ENCODE peak calls at places on chromosomes 4 and X, in five cellular contexts. Q is body of pancreas, U is pancreas, O is GM13977, H is kidney epithelial cell. W is an unnamed sample.

GRCh38 chrX:54825716-54826428 is 18.3 kb downstream of the MAGED2 start:
- DNase-seq in Q (no peak), U (no peak), O (peak; percentile 19), H (no peak), W (no peak)

GRCh38 chrX:100911731-100912130 is 17.0 kb downstream of the XKRX start:
- DNase-seq in U (no peak), Q (no peak), H (no peak), O (no peak), W (no peak)

GRCh38 chr4:8260656-8261111 is 8.9 kb upstream of the HTRA3 start:
- DNase-seq in O (no peak), Q (no peak), H (no peak), U (no peak), W (no peak)

GRCh38 chr4:159162576-159162975 is 59.7 kb downstream of the RAPGEF2 start:
- DNase-seq in O (no peak), H (no peak), U (no peak), Q (no peak), W (no peak)

GRCh38 chrX:47169726-47170515 is 23.7 kb upstream of the UBA1 start:
- DNase-seq in Q (no peak), H (no peak), O (no peak), U (peak; percentile 53), W (no peak)

GRCh38 chr4:159227378-159227777 is 124.5 kb downstream of the RAPGEF2 start:
- DNase-seq in U (no peak), O (no peak), H (no peak), Q (no peak), W (no peak)

GRCh38 chr4:187236491-187236890 is 512.8 kb upstream of the FAT1 start:
- DNase-seq in O (no peak), U (no peak), Q (no peak), H (peak; percentile 83), W (no peak)

GRCh38 chr4:74661427-74662171 is 132.7 kb downstream of the BTC start:
- DNase-seq in H (no peak), U (no peak), Q (no peak), O (no peak), W (no peak)

GRCh38 chr4:70734168-70734954 is 12.6 kb downstream of the RUFY3 start:
- DNase-seq in Q (peak; percentile 40), U (no peak), H (peak; percentile 18), O (peak; percentile 64), W (peak; percentile 70)

GRCh38 chr4:44583393-44583792 is 68.0 kb downstream of the YIPF7 start:
- DNase-seq in O (peak; percentile 6), U (no peak), H (no peak), Q (no peak), W (no peak)

GRCh38 chr4:16862688-16863087 is 35.8 kb downstream of the LDB2 start:
- DNase-seq in Q (peak; percentile 35), U (no peak), H (no peak), O (no peak), W (no peak)

GRCh38 chr4:10734697-10735096 is 50.1 kb upstream of the CLNK start:
- DNase-seq in Q (peak; percentile 41), H (no peak), U (no peak), O (no peak), W (no peak)

GRCh38 chr4:150436598-150437370 is 145.2 kb upstream of the MAB21L2 start:
- DNase-seq in H (no peak), O (no peak), Q (no peak), U (no peak), W (no peak)

GRCh38 chrX:144801786-144802185 is 445.5 kb upstream of the SPANXN1 start:
- DNase-seq in Q (no peak), H (no peak), O (no peak), U (no peak), W (no peak)

GRCh38 chr4:3449047-3449573 is 7.3 kb downstream of the HGFAC start:
- DNase-seq in H (no peak), Q (no peak), U (no peak), O (no peak), W (no peak)

GRCh38 chrX:24146283-24146865 is 3.2 kb upstream of the ZFX start:
- DNase-seq in H (no peak), Q (no peak), U (no peak), O (peak; percentile 22), W (no peak)

GRCh38 chrX:8711401-8711800 is 20.5 kb downstream of the ANOS1 start:
- DNase-seq in U (no peak), Q (no peak), O (no peak), H (no peak), W (no peak)

GRCh38 chr4:95761441-95761840 is 78.5 kb upstream of the PDHA2 start:
- DNase-seq in U (no peak), H (peak; percentile 10), O (no peak), Q (no peak), W (no peak)

GRCh38 chr4:184450743-184451142 is 23.6 kb downstream of the IRF2 start:
- DNase-seq in Q (no peak), O (no peak), H (no peak), U (no peak), W (no peak)

GRCh38 chr4:74431113-74431826 is 13.7 kb upstream of the AREG start:
- DNase-seq in O (no peak), Q (no peak), U (no peak), H (no peak), W (no peak)

GRCh38 chrX:20517565-20517964 is 250.9 kb upstream of the RPS6KA3 start:
- DNase-seq in Q (no peak), H (no peak), O (no peak), U (no peak), W (no peak)

GRCh38 chr4:155828628-155829027 is 37.4 kb downstream of the ASIC5 start:
- DNase-seq in H (no peak), O (no peak), U (no peak), Q (no peak), W (no peak)

GRCh38 chr4:47668256-47668655 is 169.6 kb downstream of the CORIN start:
- DNase-seq in Q (no peak), H (no peak), O (no peak), U (no peak), W (no peak)

GRCh38 chr4:5700459-5700858 is 7.9 kb downstream of the EVC2 start:
- DNase-seq in Q (no peak), U (no peak), O (no peak), H (no peak), W (no peak)

GRCh38 chr4:157004279-157005161 is 32.9 kb upstream of the PDGFC start:
- DNase-seq in O (no peak), U (no peak), H (no peak), Q (no peak), W (no peak)

GRCh38 chrX:30883141-30883540 is 5.9 kb downstream of the TAB3 start:
- DNase-seq in Q (no peak), O (no peak), H (no peak), U (no peak), W (no peak)

DNA sequence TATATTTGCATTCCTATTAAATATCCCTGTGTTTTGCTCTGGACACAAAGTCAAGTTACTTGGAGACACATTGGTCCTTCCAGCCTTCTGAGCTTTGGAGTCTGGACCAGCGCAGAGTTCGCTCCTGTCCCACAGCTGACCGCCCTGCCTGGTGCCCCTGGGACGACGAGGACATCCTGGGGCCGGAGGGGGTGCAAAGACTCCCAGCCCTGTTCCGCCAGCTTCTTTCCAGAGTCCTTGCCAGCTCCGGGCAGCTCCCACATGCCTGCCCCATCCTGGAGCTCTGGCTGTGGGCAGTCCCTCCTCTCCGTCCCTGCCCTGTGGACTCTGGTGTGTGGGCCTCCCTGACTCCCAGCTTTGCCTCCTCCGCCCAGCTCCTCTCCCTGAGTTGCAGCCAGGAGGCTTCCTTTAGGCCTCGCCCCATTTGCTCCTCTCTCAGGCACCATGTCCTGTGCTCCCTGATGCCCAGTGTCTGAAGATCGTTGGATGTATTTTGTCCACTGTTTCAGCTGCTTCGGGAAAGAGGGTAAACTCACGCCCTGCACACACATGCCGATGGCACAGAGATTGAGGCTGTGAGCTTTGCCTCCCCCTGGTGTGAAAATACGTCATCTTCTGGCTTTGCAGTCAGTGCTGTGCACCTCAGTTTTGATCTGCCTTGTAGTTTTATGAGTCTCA is 4.9 kb upstream of the PCGF3 start:
- DNase-seq in O (no peak), U (no peak), Q (no peak), H (no peak), W (no peak)
- TF ChIP-seq CTCF in O (no peak), U (no peak), Q (no peak), H (no peak), W (no peak)

DNA sequence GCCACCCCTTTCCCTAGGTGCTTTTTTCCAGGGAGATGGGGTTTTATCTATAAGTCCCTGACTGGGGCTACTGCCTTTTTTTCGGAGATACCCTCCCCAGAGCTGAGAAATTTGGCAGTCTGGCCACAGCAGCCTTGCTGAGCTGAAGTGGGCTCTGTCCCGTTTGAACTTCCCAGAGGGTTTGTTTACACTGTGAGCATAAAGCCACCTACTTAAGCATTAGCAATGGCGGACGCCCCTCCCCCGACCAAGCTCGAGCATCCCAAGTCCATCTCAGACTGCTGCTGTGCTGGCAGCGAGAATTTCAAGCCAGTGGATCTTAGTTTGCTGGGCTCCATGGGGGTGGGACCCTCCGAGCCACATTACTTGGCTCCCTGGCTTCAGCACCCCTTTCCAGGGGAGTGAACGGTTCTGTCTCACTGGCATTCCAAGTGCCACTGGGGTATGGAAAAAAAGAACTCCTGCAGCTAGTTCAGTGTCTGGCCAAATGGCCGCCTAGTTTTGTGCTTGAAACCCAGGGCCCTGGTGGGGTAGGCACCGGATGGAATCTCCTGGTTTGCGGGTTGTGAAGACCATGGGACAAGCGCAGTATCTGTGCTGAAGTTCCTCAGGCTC is 456.4 kb upstream of the HTR2C start:
- DNase-seq in U (no peak), H (no peak), O (no peak), Q (no peak), W (no peak)
- TF ChIP-seq CTCF in U (no peak), H (no peak), O (no peak), Q (no peak), W (no peak)

GRCh38 chr4:69467797-69468196 is 27.9 kb downstream of the UGT2B4 start:
- DNase-seq in O (no peak), H (no peak), U (no peak), Q (no peak), W (no peak)
- TF ChIP-seq CTCF in O (no peak), H (no peak), U (no peak), Q (no peak), W (no peak)

GRCh38 chrX:40552768-40553167 is 28.0 kb upstream of the ATP6AP2 start:
- DNase-seq in Q (no peak), O (no peak), U (no peak), H (no peak), W (no peak)
- TF ChIP-seq CTCF in Q (no peak), O (no peak), U (no peak), H (peak; percentile 30), W (no peak)